ENCODE peak calls at places on chromosomes 16 and 17, in ten cellular contexts. One of them, this sample, is unnamed.

GRCh38 chr17:73283841-73284282 is 22.2 kb upstream of the CPSF4L start:
- DNase-seq in AML-193: no peak
- DNase-seq in T-helper 22 cell: no peak
- DNase-seq in activated T-helper 1 cell treated with anti-CD3 and anti-CD28 coated beads, Interleukin-12 subunit alpha, Interleukin-12 subunit beta, Interleukin-2, Interleukin-4 antibody, amounts not matched to agents 30 ng/mL and 10 ng/mL and 1 ng/mL, durations not matched to agents 14 hours and 24 hours and 36 hours: no peak
- DNase-seq in progenitor cell of endocrine pancreas: no peak
- DNase-seq in GM23338: peak
- DNase-seq in AG08396: no peak
- DNase-seq in NCI-H2081: no peak
- DNase-seq in DMS153: no peak
- DNase-seq in mesendoderm: peak
- DNase-seq in this sample: no peak

GRCh38 chr16:29986931-29987330 is 8.5 kb downstream of the HIRIP3 start:
- DNase-seq in DMS153: no peak
- DNase-seq in activated T-helper 1 cell treated with anti-CD3 and anti-CD28 coated beads, Interleukin-12 subunit alpha, Interleukin-12 subunit beta, Interleukin-2, Interleukin-4 antibody, amounts not matched to agents 30 ng/mL and 10 ng/mL and 1 ng/mL, durations not matched to agents 14 hours and 24 hours and 36 hours: no peak
- DNase-seq in progenitor cell of endocrine pancreas: no peak
- DNase-seq in AML-193: no peak
- DNase-seq in T-helper 22 cell: no peak
- DNase-seq in AG08396: no peak
- DNase-seq in GM23338: no peak
- DNase-seq in NCI-H2081: no peak
- DNase-seq in mesendoderm: no peak
- DNase-seq in this sample: no peak

GRCh38 chr17:42342242-42343008 is 45.8 kb downstream of the STAT3 start:
- DNase-seq in activated T-helper 1 cell treated with anti-CD3 and anti-CD28 coated beads, Interleukin-12 subunit alpha, Interleukin-12 subunit beta, Interleukin-2, Interleukin-4 antibody, amounts not matched to agents 30 ng/mL and 10 ng/mL and 1 ng/mL, durations not matched to agents 14 hours and 24 hours and 36 hours: peak
- DNase-seq in GM23338: no peak
- DNase-seq in mesendoderm: no peak
- DNase-seq in AG08396: no peak
- DNase-seq in progenitor cell of endocrine pancreas: no peak
- DNase-seq in NCI-H2081: no peak
- DNase-seq in AML-193: no peak
- DNase-seq in T-helper 22 cell: no peak
- DNase-seq in DMS153: no peak
- DNase-seq in this sample: no peak

GRCh38 chr17:5035356-5035755 is at the start of gene SLC52A1:
- DNase-seq in GM23338: peak
- DNase-seq in AG08396: no peak
- DNase-seq in activated T-helper 1 cell treated with anti-CD3 and anti-CD28 coated beads, Interleukin-12 subunit alpha, Interleukin-12 subunit beta, Interleukin-2, Interleukin-4 antibody, amounts not matched to agents 30 ng/mL and 10 ng/mL and 1 ng/mL, durations not matched to agents 14 hours and 24 hours and 36 hours: no peak
- DNase-seq in AML-193: no peak
- DNase-seq in T-helper 22 cell: no peak
- DNase-seq in DMS153: no peak
- DNase-seq in mesendoderm: no peak
- DNase-seq in NCI-H2081: no peak
- DNase-seq in progenitor cell of endocrine pancreas: no peak
- DNase-seq in this sample: no peak

GRCh38 chr16:75256059-75256870 is 4.8 kb upstream of the BCAR1 start:
- DNase-seq in GM23338: peak
- DNase-seq in AML-193: no peak
- DNase-seq in NCI-H2081: no peak
- DNase-seq in DMS153: no peak
- DNase-seq in mesendoderm: peak
- DNase-seq in progenitor cell of endocrine pancreas: no peak
- DNase-seq in AG08396: peak
- DNase-seq in activated T-helper 1 cell treated with anti-CD3 and anti-CD28 coated beads, Interleukin-12 subunit alpha, Interleukin-12 subunit beta, Interleukin-2, Interleukin-4 antibody, amounts not matched to agents 30 ng/mL and 10 ng/mL and 1 ng/mL, durations not matched to agents 14 hours and 24 hours and 36 hours: no peak
- DNase-seq in T-helper 22 cell: no peak
- DNase-seq in this sample: no peak

GRCh38 chr17:63356275-63356905 is 89.7 kb downstream of the CYB561 start:
- DNase-seq in NCI-H2081: no peak
- DNase-seq in T-helper 22 cell: no peak
- DNase-seq in AG08396: peak
- DNase-seq in GM23338: no peak
- DNase-seq in AML-193: no peak
- DNase-seq in progenitor cell of endocrine pancreas: no peak
- DNase-seq in mesendoderm: no peak
- DNase-seq in activated T-helper 1 cell treated with anti-CD3 and anti-CD28 coated beads, Interleukin-12 subunit alpha, Interleukin-12 subunit beta, Interleukin-2, Interleukin-4 antibody, amounts not matched to agents 30 ng/mL and 10 ng/mL and 1 ng/mL, durations not matched to agents 14 hours and 24 hours and 36 hours: no peak
- DNase-seq in DMS153: no peak
- DNase-seq in this sample: no peak

GRCh38 chr17:78022425-78022824 is 63.9 kb downstream of the TNRC6C start:
- DNase-seq in AML-193: no peak
- DNase-seq in T-helper 22 cell: no peak
- DNase-seq in activated T-helper 1 cell treated with anti-CD3 and anti-CD28 coated beads, Interleukin-12 subunit alpha, Interleukin-12 subunit beta, Interleukin-2, Interleukin-4 antibody, amounts not matched to agents 30 ng/mL and 10 ng/mL and 1 ng/mL, durations not matched to agents 14 hours and 24 hours and 36 hours: no peak
- DNase-seq in mesendoderm: no peak
- DNase-seq in progenitor cell of endocrine pancreas: no peak
- DNase-seq in DMS153: no peak
- DNase-seq in GM23338: no peak
- DNase-seq in AG08396: peak
- DNase-seq in NCI-H2081: no peak
- DNase-seq in this sample: no peak

GRCh38 chr16:84820771-84821170 is 986 bp downstream of the CRISPLD2 start:
- DNase-seq in GM23338: no peak
- DNase-seq in NCI-H2081: no peak
- DNase-seq in AML-193: no peak
- DNase-seq in T-helper 22 cell: no peak
- DNase-seq in progenitor cell of endocrine pancreas: no peak
- DNase-seq in mesendoderm: no peak
- DNase-seq in DMS153: no peak
- DNase-seq in activated T-helper 1 cell treated with anti-CD3 and anti-CD28 coated beads, Interleukin-12 subunit alpha, Interleukin-12 subunit beta, Interleukin-2, Interleukin-4 antibody, amounts not matched to agents 30 ng/mL and 10 ng/mL and 1 ng/mL, durations not matched to agents 14 hours and 24 hours and 36 hours: no peak
- DNase-seq in AG08396: no peak
- DNase-seq in this sample: no peak

GRCh38 chr16:56615353-56615752 is 7.0 kb downstream of the MT2A start:
- DNase-seq in progenitor cell of endocrine pancreas: no peak
- DNase-seq in NCI-H2081: no peak
- DNase-seq in GM23338: no peak
- DNase-seq in T-helper 22 cell: no peak
- DNase-seq in AG08396: no peak
- DNase-seq in DMS153: no peak
- DNase-seq in AML-193: no peak
- DNase-seq in mesendoderm: no peak
- DNase-seq in activated T-helper 1 cell treated with anti-CD3 and anti-CD28 coated beads, Interleukin-12 subunit alpha, Interleukin-12 subunit beta, Interleukin-2, Interleukin-4 antibody, amounts not matched to agents 30 ng/mL and 10 ng/mL and 1 ng/mL, durations not matched to agents 14 hours and 24 hours and 36 hours: no peak
- DNase-seq in this sample: no peak

GRCh38 chr16:83733301-83733700 is 74.5 kb upstream of the HSBP1 start:
- DNase-seq in GM23338: no peak
- DNase-seq in activated T-helper 1 cell treated with anti-CD3 and anti-CD28 coated beads, Interleukin-12 subunit alpha, Interleukin-12 subunit beta, Interleukin-2, Interleukin-4 antibody, amounts not matched to agents 30 ng/mL and 10 ng/mL and 1 ng/mL, durations not matched to agents 14 hours and 24 hours and 36 hours: no peak
- DNase-seq in DMS153: peak
- DNase-seq in NCI-H2081: peak
- DNase-seq in AML-193: no peak
- DNase-seq in AG08396: no peak
- DNase-seq in T-helper 22 cell: no peak
- DNase-seq in progenitor cell of endocrine pancreas: no peak
- DNase-seq in mesendoderm: no peak
- DNase-seq in this sample: peak

GRCh38 chr17:2564876-2565275 is 28.6 kb upstream of the PAFAH1B1 start:
- DNase-seq in AG08396: no peak
- DNase-seq in NCI-H2081: peak
- DNase-seq in GM23338: no peak
- DNase-seq in mesendoderm: peak
- DNase-seq in AML-193: no peak
- DNase-seq in T-helper 22 cell: no peak
- DNase-seq in activated T-helper 1 cell treated with anti-CD3 and anti-CD28 coated beads, Interleukin-12 subunit alpha, Interleukin-12 subunit beta, Interleukin-2, Interleukin-4 antibody, amounts not matched to agents 30 ng/mL and 10 ng/mL and 1 ng/mL, durations not matched to agents 14 hours and 24 hours and 36 hours: no peak
- DNase-seq in progenitor cell of endocrine pancreas: no peak
- DNase-seq in DMS153: peak
- DNase-seq in this sample: no peak

GRCh38 chr16:49638696-49639629 is 216.9 kb downstream of the ZNF423 start:
- DNase-seq in T-helper 22 cell: no peak
- DNase-seq in DMS153: no peak
- DNase-seq in AML-193: no peak
- DNase-seq in NCI-H2081: no peak
- DNase-seq in AG08396: no peak
- DNase-seq in GM23338: no peak
- DNase-seq in mesendoderm: no peak
- DNase-seq in progenitor cell of endocrine pancreas: no peak
- DNase-seq in activated T-helper 1 cell treated with anti-CD3 and anti-CD28 coated beads, Interleukin-12 subunit alpha, Interleukin-12 subunit beta, Interleukin-2, Interleukin-4 antibody, amounts not matched to agents 30 ng/mL and 10 ng/mL and 1 ng/mL, durations not matched to agents 14 hours and 24 hours and 36 hours: no peak
- DNase-seq in this sample: no peak

GRCh38 chr17:57612202-57613071 is 132.7 kb downstream of the CCDC182 start:
- DNase-seq in AML-193: no peak
- DNase-seq in activated T-helper 1 cell treated with anti-CD3 and anti-CD28 coated beads, Interleukin-12 subunit alpha, Interleukin-12 subunit beta, Interleukin-2, Interleukin-4 antibody, amounts not matched to agents 30 ng/mL and 10 ng/mL and 1 ng/mL, durations not matched to agents 14 hours and 24 hours and 36 hours: no peak
- DNase-seq in GM23338: peak
- DNase-seq in progenitor cell of endocrine pancreas: no peak
- DNase-seq in DMS153: peak
- DNase-seq in mesendoderm: peak
- DNase-seq in T-helper 22 cell: peak
- DNase-seq in NCI-H2081: peak
- DNase-seq in AG08396: no peak
- DNase-seq in this sample: peak

GRCh38 chr17:44307387-44308186 is 814 bp upstream of the RUNDC3A start:
- DNase-seq in GM23338: peak
- DNase-seq in DMS153: peak
- DNase-seq in AML-193: no peak
- DNase-seq in activated T-helper 1 cell treated with anti-CD3 and anti-CD28 coated beads, Interleukin-12 subunit alpha, Interleukin-12 subunit beta, Interleukin-2, Interleukin-4 antibody, amounts not matched to agents 30 ng/mL and 10 ng/mL and 1 ng/mL, durations not matched to agents 14 hours and 24 hours and 36 hours: no peak
- DNase-seq in mesendoderm: peak
- DNase-seq in NCI-H2081: peak
- DNase-seq in T-helper 22 cell: no peak
- DNase-seq in progenitor cell of endocrine pancreas: no peak
- DNase-seq in AG08396: peak
- DNase-seq in this sample: peak

GRCh38 chr16:472199-472504 is 46.7 kb downstream of the RAB11FIP3 start:
- DNase-seq in activated T-helper 1 cell treated with anti-CD3 and anti-CD28 coated beads, Interleukin-12 subunit alpha, Interleukin-12 subunit beta, Interleukin-2, Interleukin-4 antibody, amounts not matched to agents 30 ng/mL and 10 ng/mL and 1 ng/mL, durations not matched to agents 14 hours and 24 hours and 36 hours: no peak
- DNase-seq in AG08396: no peak
- DNase-seq in AML-193: no peak
- DNase-seq in DMS153: no peak
- DNase-seq in NCI-H2081: no peak
- DNase-seq in progenitor cell of endocrine pancreas: no peak
- DNase-seq in GM23338: no peak
- DNase-seq in mesendoderm: no peak
- DNase-seq in T-helper 22 cell: no peak
- DNase-seq in this sample: no peak

GRCh38 chr16:9016824-9017223 is 53.1 kb upstream of the USP7 start:
- DNase-seq in DMS153: no peak
- DNase-seq in AG08396: no peak
- DNase-seq in mesendoderm: peak
- DNase-seq in T-helper 22 cell: no peak
- DNase-seq in progenitor cell of endocrine pancreas: no peak
- DNase-seq in activated T-helper 1 cell treated with anti-CD3 and anti-CD28 coated beads, Interleukin-12 subunit alpha, Interleukin-12 subunit beta, Interleukin-2, Interleukin-4 antibody, amounts not matched to agents 30 ng/mL and 10 ng/mL and 1 ng/mL, durations not matched to agents 14 hours and 24 hours and 36 hours: no peak
- DNase-seq in AML-193: no peak
- DNase-seq in NCI-H2081: no peak
- DNase-seq in GM23338: peak
- DNase-seq in this sample: no peak

GRCh38 chr16:50677351-50677750 is 3.8 kb downstream of the SNX20 start:
- DNase-seq in activated T-helper 1 cell treated with anti-CD3 and anti-CD28 coated beads, Interleukin-12 subunit alpha, Interleukin-12 subunit beta, Interleukin-2, Interleukin-4 antibody, amounts not matched to agents 30 ng/mL and 10 ng/mL and 1 ng/mL, durations not matched to agents 14 hours and 24 hours and 36 hours: no peak
- DNase-seq in AG08396: no peak
- DNase-seq in DMS153: no peak
- DNase-seq in mesendoderm: no peak
- DNase-seq in progenitor cell of endocrine pancreas: no peak
- DNase-seq in NCI-H2081: no peak
- DNase-seq in AML-193: no peak
- DNase-seq in GM23338: peak
- DNase-seq in T-helper 22 cell: no peak
- DNase-seq in this sample: no peak

GRCh38 chr16:50354629-50355456 is 13.9 kb downstream of the BRD7 start:
- DNase-seq in activated T-helper 1 cell treated with anti-CD3 and anti-CD28 coated beads, Interleukin-12 subunit alpha, Interleukin-12 subunit beta, Interleukin-2, Interleukin-4 antibody, amounts not matched to agents 30 ng/mL and 10 ng/mL and 1 ng/mL, durations not matched to agents 14 hours and 24 hours and 36 hours: no peak
- DNase-seq in DMS153: no peak
- DNase-seq in progenitor cell of endocrine pancreas: no peak
- DNase-seq in T-helper 22 cell: no peak
- DNase-seq in AML-193: peak
- DNase-seq in NCI-H2081: no peak
- DNase-seq in GM23338: peak
- DNase-seq in AG08396: no peak
- DNase-seq in mesendoderm: peak
- DNase-seq in this sample: peak

GRCh38 chr17:17985555-17985954 is 12.9 kb downstream of the DRC3 start:
- DNase-seq in AG08396: no peak
- DNase-seq in AML-193: no peak
- DNase-seq in activated T-helper 1 cell treated with anti-CD3 and anti-CD28 coated beads, Interleukin-12 subunit alpha, Interleukin-12 subunit beta, Interleukin-2, Interleukin-4 antibody, amounts not matched to agents 30 ng/mL and 10 ng/mL and 1 ng/mL, durations not matched to agents 14 hours and 24 hours and 36 hours: no peak
- DNase-seq in NCI-H2081: no peak
- DNase-seq in mesendoderm: peak
- DNase-seq in progenitor cell of endocrine pancreas: no peak
- DNase-seq in DMS153: no peak
- DNase-seq in GM23338: peak
- DNase-seq in T-helper 22 cell: no peak
- DNase-seq in this sample: no peak

GRCh38 chr17:49117581-49118230 is 14.9 kb upstream of the B4GALNT2 start:
- DNase-seq in T-helper 22 cell: no peak
- DNase-seq in mesendoderm: no peak
- DNase-seq in activated T-helper 1 cell treated with anti-CD3 and anti-CD28 coated beads, Interleukin-12 subunit alpha, Interleukin-12 subunit beta, Interleukin-2, Interleukin-4 antibody, amounts not matched to agents 30 ng/mL and 10 ng/mL and 1 ng/mL, durations not matched to agents 14 hours and 24 hours and 36 hours: no peak
- DNase-seq in NCI-H2081: no peak
- DNase-seq in AML-193: peak
- DNase-seq in AG08396: no peak
- DNase-seq in progenitor cell of endocrine pancreas: no peak
- DNase-seq in GM23338: no peak
- DNase-seq in DMS153: peak
- DNase-seq in this sample: no peak

GRCh38 chr16:30605148-30605547 is 5.0 kb downstream of the ZNF689 start:
- DNase-seq in activated T-helper 1 cell treated with anti-CD3 and anti-CD28 coated beads, Interleukin-12 subunit alpha, Interleukin-12 subunit beta, Interleukin-2, Interleukin-4 antibody, amounts not matched to agents 30 ng/mL and 10 ng/mL and 1 ng/mL, durations not matched to agents 14 hours and 24 hours and 36 hours: no peak
- DNase-seq in progenitor cell of endocrine pancreas: no peak
- DNase-seq in mesendoderm: no peak
- DNase-seq in NCI-H2081: no peak
- DNase-seq in AML-193: no peak
- DNase-seq in GM23338: no peak
- DNase-seq in T-helper 22 cell: no peak
- DNase-seq in AG08396: no peak
- DNase-seq in DMS153: no peak
- DNase-seq in this sample: no peak

GRCh38 chr17:62085511-62086408 is 20.7 kb upstream of the MED13 start:
- DNase-seq in AG08396: no peak
- DNase-seq in activated T-helper 1 cell treated with anti-CD3 and anti-CD28 coated beads, Interleukin-12 subunit alpha, Interleukin-12 subunit beta, Interleukin-2, Interleukin-4 antibody, amounts not matched to agents 30 ng/mL and 10 ng/mL and 1 ng/mL, durations not matched to agents 14 hours and 24 hours and 36 hours: no peak
- DNase-seq in GM23338: no peak
- DNase-seq in progenitor cell of endocrine pancreas: no peak
- DNase-seq in DMS153: no peak
- DNase-seq in mesendoderm: no peak
- DNase-seq in AML-193: no peak
- DNase-seq in T-helper 22 cell: no peak
- DNase-seq in NCI-H2081: no peak
- DNase-seq in this sample: no peak

GRCh38 chr17:55279203-55279602 is 14.4 kb downstream of the HLF start:
- DNase-seq in GM23338: no peak
- DNase-seq in T-helper 22 cell: no peak
- DNase-seq in activated T-helper 1 cell treated with anti-CD3 and anti-CD28 coated beads, Interleukin-12 subunit alpha, Interleukin-12 subunit beta, Interleukin-2, Interleukin-4 antibody, amounts not matched to agents 30 ng/mL and 10 ng/mL and 1 ng/mL, durations not matched to agents 14 hours and 24 hours and 36 hours: no peak
- DNase-seq in NCI-H2081: no peak
- DNase-seq in AML-193: no peak
- DNase-seq in DMS153: no peak
- DNase-seq in progenitor cell of endocrine pancreas: no peak
- DNase-seq in mesendoderm: no peak
- DNase-seq in AG08396: no peak
- DNase-seq in this sample: no peak

GRCh38 chr17:39027037-39027436 is 59.8 kb upstream of the FBXO47 start:
- DNase-seq in NCI-H2081: peak
- DNase-seq in activated T-helper 1 cell treated with anti-CD3 and anti-CD28 coated beads, Interleukin-12 subunit alpha, Interleukin-12 subunit beta, Interleukin-2, Interleukin-4 antibody, amounts not matched to agents 30 ng/mL and 10 ng/mL and 1 ng/mL, durations not matched to agents 14 hours and 24 hours and 36 hours: no peak
- DNase-seq in GM23338: peak
- DNase-seq in DMS153: peak
- DNase-seq in T-helper 22 cell: no peak
- DNase-seq in mesendoderm: no peak
- DNase-seq in AG08396: peak
- DNase-seq in progenitor cell of endocrine pancreas: peak
- DNase-seq in AML-193: no peak
- DNase-seq in this sample: peak

GRCh38 chr17:44086364-44087311 is 16.1 kb downstream of the G6PC3 start:
- DNase-seq in mesendoderm: peak
- DNase-seq in activated T-helper 1 cell treated with anti-CD3 and anti-CD28 coated beads, Interleukin-12 subunit alpha, Interleukin-12 subunit beta, Interleukin-2, Interleukin-4 antibody, amounts not matched to agents 30 ng/mL and 10 ng/mL and 1 ng/mL, durations not matched to agents 14 hours and 24 hours and 36 hours: no peak
- DNase-seq in progenitor cell of endocrine pancreas: no peak
- DNase-seq in AML-193: no peak
- DNase-seq in T-helper 22 cell: peak
- DNase-seq in DMS153: peak
- DNase-seq in NCI-H2081: peak
- DNase-seq in AG08396: peak
- DNase-seq in GM23338: peak
- DNase-seq in this sample: no peak

GRCh38 chr16:82031116-82032084 is 3.7 kb upstream of the HSD17B2 start:
- DNase-seq in AG08396: peak
- DNase-seq in DMS153: peak
- DNase-seq in NCI-H2081: peak
- DNase-seq in activated T-helper 1 cell treated with anti-CD3 and anti-CD28 coated beads, Interleukin-12 subunit alpha, Interleukin-12 subunit beta, Interleukin-2, Interleukin-4 antibody, amounts not matched to agents 30 ng/mL and 10 ng/mL and 1 ng/mL, durations not matched to agents 14 hours and 24 hours and 36 hours: no peak
- DNase-seq in mesendoderm: peak
- DNase-seq in AML-193: peak
- DNase-seq in T-helper 22 cell: no peak
- DNase-seq in GM23338: peak
- DNase-seq in progenitor cell of endocrine pancreas: no peak
- DNase-seq in this sample: peak

GRCh38 chr17:43702636-43703035 is 40.9 kb upstream of the MEOX1 start:
- DNase-seq in GM23338: peak
- DNase-seq in NCI-H2081: peak
- DNase-seq in mesendoderm: peak
- DNase-seq in DMS153: no peak
- DNase-seq in activated T-helper 1 cell treated with anti-CD3 and anti-CD28 coated beads, Interleukin-12 subunit alpha, Interleukin-12 subunit beta, Interleukin-2, Interleukin-4 antibody, amounts not matched to agents 30 ng/mL and 10 ng/mL and 1 ng/mL, durations not matched to agents 14 hours and 24 hours and 36 hours: no peak
- DNase-seq in T-helper 22 cell: no peak
- DNase-seq in AG08396: peak
- DNase-seq in AML-193: no peak
- DNase-seq in progenitor cell of endocrine pancreas: no peak
- DNase-seq in this sample: no peak

GRCh38 chr16:48524348-48525200 is 85.4 kb downstream of the N4BP1 start:
- DNase-seq in DMS153: no peak
- DNase-seq in activated T-helper 1 cell treated with anti-CD3 and anti-CD28 coated beads, Interleukin-12 subunit alpha, Interleukin-12 subunit beta, Interleukin-2, Interleukin-4 antibody, amounts not matched to agents 30 ng/mL and 10 ng/mL and 1 ng/mL, durations not matched to agents 14 hours and 24 hours and 36 hours: no peak
- DNase-seq in AG08396: no peak
- DNase-seq in GM23338: no peak
- DNase-seq in progenitor cell of endocrine pancreas: no peak
- DNase-seq in AML-193: no peak
- DNase-seq in mesendoderm: peak
- DNase-seq in T-helper 22 cell: no peak
- DNase-seq in NCI-H2081: no peak
- DNase-seq in this sample: no peak

This sample was measured in NCI-H748 treated with DMSO at 0.1 percent for 48 hours.